ENCODE peak calls at places on chromosomes 7 and 10, in four cellular contexts. B is prostate gland, Z is foreskin keratinocyte, U is vagina. N is an unnamed sample.

GRCh38 chr10:117656385-117657367 is 114.1 kb downstream of the EMX2 start:
- DNase-seq in B (no peak), U (no peak), Z (no peak), N (no peak)

GRCh38 chr10:90007226-90007625 is 305.8 kb downstream of the KIF20B start:
- DNase-seq in Z (peak), U (no peak), B (no peak), N (peak)

GRCh38 chr10:118873080-118873737 is 118.4 kb upstream of the CACUL1 start:
- DNase-seq in B (no peak), Z (peak), U (no peak), N (no peak)

GRCh38 chr10:122326385-122326784 is 48.1 kb upstream of the PLEKHA1 start:
- DNase-seq in U (no peak), B (no peak), Z (no peak), N (no peak)

GRCh38 chr10:126242352-126243260 is 145.7 kb downstream of the ADAM12 start:
- DNase-seq in B (peak), Z (peak), U (no peak), N (peak)

GRCh38 chr7:99229234-99229633 is 21.3 kb upstream of the KPNA7 start:
- DNase-seq in U (no peak), Z (peak), B (no peak), N (peak)

GRCh38 chr10:129307141-129307540 is 159.9 kb upstream of the MGMT start:
- DNase-seq in U (no peak), B (no peak), Z (no peak), N (no peak)

GRCh38 chr7:104963378-104963990 is 50.5 kb upstream of the KMT2E start:
- DNase-seq in U (no peak), Z (peak), B (no peak), N (no peak)

GRCh38 chr7:20596653-20597052 is 18.8 kb upstream of the ABCB5 start:
- DNase-seq in U (no peak), Z (peak), B (no peak), N (peak)

GRCh38 chr10:71770789-71771188 is 2.5 kb downstream of the VSIR start:
- DNase-seq in B (no peak), U (no peak), Z (no peak), N (no peak)

GRCh38 chr10:117740088-117740487 is 197.5 kb downstream of the EMX2 start:
- DNase-seq in B (no peak), U (no peak), Z (no peak), N (no peak)

GRCh38 chr10:101572785-101573184 is 15.3 kb downstream of the POLL start:
- DNase-seq in B (no peak), U (no peak), Z (no peak), N (no peak)

GRCh38 chr7:23299770-23300300 is 696 bp downstream of the MALSU1 start:
- DNase-seq in U (no peak), Z (no peak), B (no peak), N (no peak)
- H3K27ac ChIP-seq in U (peak), Z (peak), B (peak), N (peak)

GRCh38 chr7:43639858-43640491 is 57.1 kb downstream of the STK17A start:
- DNase-seq in Z (peak), B (no peak), U (no peak), N (no peak)
- H3K27ac ChIP-seq in Z (no peak), B (no peak), U (peak), N (peak)

DNA sequence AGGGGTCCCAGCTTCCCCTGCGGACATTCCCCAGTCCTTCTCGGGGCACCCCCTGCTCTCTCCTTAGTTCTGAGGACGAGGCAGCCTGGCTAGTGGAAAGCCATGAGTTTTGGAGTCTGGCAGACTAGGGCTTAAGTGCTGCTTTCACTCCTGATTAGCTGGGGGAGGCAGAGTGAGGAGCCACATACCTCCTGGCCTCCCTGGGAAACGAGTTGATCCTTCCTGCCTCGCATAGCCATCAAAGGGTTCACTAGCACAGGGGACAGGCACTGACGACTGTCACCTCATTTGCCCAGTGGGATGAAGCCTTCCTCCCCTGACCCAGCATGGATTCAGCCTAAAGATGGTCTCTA is 402.5 kb downstream of the RPS24 start:
- DNase-seq in Z (no peak), U (no peak), B (no peak), N (no peak)
- H3K27ac ChIP-seq in Z (no peak), U (no peak), B (no peak), N (no peak)

GRCh38 chr7:121015560-121015959 is 27.0 kb downstream of the CPED1 start:
- DNase-seq in B (no peak), U (no peak), Z (no peak), N (no peak)

GRCh38 chr7:121011401-121011800 is 22.9 kb downstream of the CPED1 start:
- DNase-seq in Z (no peak), U (no peak), B (no peak), N (no peak)

GRCh38 chr7:121016976-121017375 is 28.5 kb downstream of the CPED1 start:
- DNase-seq in U (no peak), Z (no peak), B (no peak), N (no peak)

GRCh38 chr7:121012919-121013318 is 24.4 kb downstream of the CPED1 start:
- DNase-seq in U (no peak), B (no peak), Z (no peak), N (no peak)

DNA sequence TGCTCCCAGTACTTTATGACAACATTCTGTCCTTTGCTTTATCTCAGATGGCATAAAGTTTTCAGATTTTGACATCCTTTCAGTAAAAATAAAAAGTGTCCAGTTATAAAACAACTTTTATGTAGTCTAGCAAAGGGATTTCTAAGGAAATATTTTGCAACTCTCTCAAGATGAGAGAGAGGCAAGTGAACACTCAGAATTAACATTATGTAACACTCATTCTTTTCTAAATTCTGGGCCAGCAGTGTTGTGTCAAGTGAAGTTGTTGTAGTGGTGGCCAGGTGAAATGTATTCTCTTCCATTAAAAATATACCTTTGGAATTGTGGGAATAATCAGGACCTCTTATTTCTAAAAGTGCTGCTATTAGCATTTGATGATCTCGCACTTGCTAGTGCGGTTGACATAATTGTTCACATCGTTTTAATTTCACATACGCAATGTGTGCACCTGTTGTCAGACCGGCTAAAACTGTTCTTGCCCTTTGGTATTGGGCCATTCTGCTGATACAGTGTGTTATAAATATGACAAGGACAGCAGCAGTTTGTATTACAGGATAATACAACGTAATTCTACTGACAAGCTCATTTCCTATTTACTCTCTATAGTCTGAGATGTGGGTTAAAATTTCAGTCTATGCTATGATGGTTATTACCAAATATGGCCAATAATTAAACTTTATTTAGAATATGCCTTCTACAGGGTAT is 23.8 kb downstream of the CPED1 start:
- DNase-seq in U (no peak), B (no peak), Z (no peak), N (no peak)
- H3K27ac ChIP-seq in U (no peak), B (no peak), Z (no peak), N (no peak)

DNA sequence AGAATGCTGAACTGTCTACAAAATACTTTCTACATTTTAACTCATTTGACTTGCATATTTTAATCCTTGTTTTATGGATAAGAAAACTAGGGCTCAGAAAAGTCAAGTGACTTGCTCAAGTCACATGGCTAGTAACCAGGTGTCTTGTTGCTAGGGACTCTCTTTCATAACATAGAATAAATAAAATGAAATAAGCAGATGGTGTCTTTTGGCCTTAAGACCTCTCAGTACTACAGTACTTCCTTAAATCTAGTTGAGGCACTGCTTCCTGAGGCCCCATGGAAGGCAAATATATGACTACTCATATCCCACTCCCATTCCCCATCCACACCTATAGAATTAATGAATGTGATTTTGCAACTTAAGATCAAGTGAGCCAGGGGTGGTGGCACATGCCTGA is 87.9 kb downstream of the CDK6 start:
- DNase-seq in B (no peak), Z (no peak), U (no peak), N (no peak)
- H3K27ac ChIP-seq in B (no peak), Z (peak), U (no peak), N (peak)

GRCh38 chr10:17222329-17222728 is 5.7 kb upstream of the VIM start:
- DNase-seq in B (no peak), Z (no peak), U (no peak), N (no peak)

GRCh38 chr10:17216901-17217395 is 11.1 kb upstream of the VIM start:
- DNase-seq in Z (no peak), U (no peak), B (no peak), N (no peak)

GRCh38 chr10:17219024-17219423 is 9.0 kb upstream of the VIM start:
- DNase-seq in U (no peak), Z (peak), B (no peak), N (no peak)

GRCh38 chr10:17217661-17218306 is 10.3 kb upstream of the VIM start:
- DNase-seq in Z (peak), B (no peak), U (no peak), N (no peak)

DNA sequence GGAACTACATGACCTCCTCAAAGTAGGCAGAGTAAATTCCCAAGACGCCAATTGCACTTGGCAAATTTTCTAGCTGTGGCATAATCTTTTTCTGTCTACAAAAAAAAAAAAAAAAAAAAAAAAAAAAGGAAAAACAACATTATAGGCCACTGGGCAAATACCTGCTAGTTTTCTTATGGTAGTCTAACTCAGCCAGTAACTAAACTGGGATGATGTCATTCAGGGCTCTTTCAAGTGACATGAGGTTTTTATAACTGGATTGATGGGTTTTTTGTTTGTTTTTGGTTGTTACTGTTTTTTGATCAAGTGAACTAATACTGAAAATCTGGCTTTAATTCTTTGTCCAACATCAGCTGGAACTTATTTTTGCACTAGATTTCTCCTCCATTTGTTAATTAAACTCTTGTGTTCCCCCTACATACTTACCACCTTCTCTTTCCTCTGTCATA is 7.4 kb upstream of the VIM start:
- DNase-seq in B (no peak), U (no peak), Z (no peak), N (no peak)
- H3K27ac ChIP-seq in B (no peak), U (no peak), Z (no peak), N (no peak)

DNA sequence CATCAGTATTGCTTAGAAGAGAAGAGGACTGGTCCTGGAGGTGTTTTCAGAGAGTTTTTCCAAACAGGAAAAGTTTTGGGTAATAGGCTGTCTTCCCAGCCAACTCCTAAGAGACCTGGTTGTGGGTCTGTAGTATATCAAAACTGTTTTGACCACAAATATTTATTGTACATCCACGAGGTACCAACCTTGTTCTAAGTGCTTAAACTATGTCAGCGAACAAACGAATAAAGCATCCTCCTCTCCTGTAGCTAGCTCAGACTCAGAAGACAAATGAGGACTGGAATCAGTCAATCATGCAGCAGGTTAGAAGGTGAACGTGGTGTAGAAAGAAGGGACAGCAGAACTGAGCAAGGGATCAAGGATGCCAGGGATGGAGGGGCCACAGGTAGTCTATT is 61.6 kb upstream of the MKI67 start:
- DNase-seq in Z (no peak), U (no peak), B (no peak), N (no peak)
- H3K27ac ChIP-seq in Z (no peak), U (no peak), B (no peak), N (no peak)

DNA sequence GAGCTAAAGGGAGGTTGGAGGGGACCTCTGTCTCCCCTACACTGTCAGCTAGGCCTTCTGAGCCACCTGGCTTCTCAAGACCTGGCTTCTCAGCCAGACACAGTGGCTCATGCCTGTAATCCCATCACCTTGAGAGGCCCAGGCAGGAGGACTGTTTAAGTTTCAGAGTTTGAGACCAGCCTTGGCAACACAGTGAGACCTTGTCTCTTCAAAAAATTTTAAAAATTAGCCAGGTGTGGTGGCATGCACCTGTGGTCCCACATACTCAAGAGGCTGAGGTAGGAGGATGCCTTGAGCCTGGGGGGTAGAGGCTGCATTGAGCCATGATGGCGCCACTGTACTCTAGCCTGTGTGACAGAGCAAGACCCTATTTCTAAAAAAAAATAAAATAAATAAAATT is 33.1 kb downstream of the PIP4K2A start:
- DNase-seq in B (no peak), Z (no peak), U (no peak), N (no peak)
- H3K27ac ChIP-seq in B (no peak), Z (no peak), U (no peak), N (no peak)

GRCh38 chr10:79941146-79941545 is 7.8 kb downstream of the SFTPD start:
- DNase-seq in B (no peak), Z (no peak), U (peak), N (no peak)

GRCh38 chr10:79940431-79940830 is 8.5 kb downstream of the SFTPD start:
- DNase-seq in U (peak), B (peak), Z (no peak), N (no peak)

GRCh38 chr10:79938728-79939380 is 10.1 kb downstream of the SFTPD start:
- DNase-seq in Z (no peak), U (peak), B (no peak), N (no peak)

GRCh38 chr10:79941585-79942210 is 7.2 kb downstream of the SFTPD start:
- DNase-seq in B (peak), U (peak), Z (no peak), N (no peak)

DNA sequence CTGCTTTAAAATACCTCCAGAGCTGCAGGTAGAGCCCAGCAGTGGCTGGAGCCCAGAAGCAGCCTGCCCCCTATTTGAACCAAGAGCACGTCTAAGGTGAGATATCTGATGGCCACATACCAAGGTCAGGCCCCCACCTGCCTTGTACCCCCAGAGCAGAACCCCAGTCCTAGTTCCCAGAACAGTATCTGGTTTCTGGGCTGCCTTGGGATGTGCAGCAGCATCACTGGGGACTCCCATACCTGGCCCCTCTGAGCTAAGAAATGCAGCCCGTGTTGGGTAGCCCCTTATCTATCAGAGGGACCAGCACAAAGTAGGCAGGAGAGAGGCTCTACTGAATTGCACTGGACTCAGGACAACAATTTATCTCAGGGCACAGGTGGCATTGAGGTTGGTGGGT is 8.9 kb downstream of the SFTPD start:
- DNase-seq in B (no peak), U (peak), Z (no peak), N (no peak)
- H3K27ac ChIP-seq in B (no peak), U (no peak), Z (no peak), N (no peak)

GRCh38 chr10:5565205-5565545 is 40.4 kb downstream of the CALML3 start:
- DNase-seq in U (no peak), B (no peak), Z (no peak), N (no peak)
- H3K27ac ChIP-seq in U (no peak), B (no peak), Z (peak), N (peak)